ENCODE peak calls at places on chromosome 16, in ten cellular contexts. One of them, this sample, is unnamed.

GRCh38 chr16:31455601-31456314 is 3.5 kb upstream of the ARMC5 start:
- DNase-seq in prostate gland: no peak
- DNase-seq in stomach: no peak
- DNase-seq in left ventricle myocardium inferior: no peak
- DNase-seq in endodermal cell: peak; percentile 77
- DNase-seq in fibroblast of lung: no peak
- DNase-seq in aorta: no peak
- DNase-seq in mesendoderm: peak; percentile 60
- DNase-seq in heart left ventricle: no peak
- DNase-seq in adrenal gland: peak; percentile 22
- DNase-seq in this sample: no peak

GRCh38 chr16:3188675-3188924 is 596 bp downstream of the OR1F1 start:
- DNase-seq in prostate gland: no peak
- DNase-seq in stomach: no peak
- DNase-seq in mesendoderm: no peak
- DNase-seq in left ventricle myocardium inferior: no peak
- DNase-seq in heart left ventricle: no peak
- DNase-seq in endodermal cell: no peak
- DNase-seq in adrenal gland: no peak
- DNase-seq in fibroblast of lung: no peak
- DNase-seq in aorta: no peak
- DNase-seq in this sample: no peak

GRCh38 chr16:27747946-27748345 is 198.0 kb downstream of the KATNIP start:
- DNase-seq in fibroblast of lung: no peak
- DNase-seq in aorta: no peak
- DNase-seq in stomach: no peak
- DNase-seq in mesendoderm: no peak
- DNase-seq in left ventricle myocardium inferior: no peak
- DNase-seq in endodermal cell: no peak
- DNase-seq in prostate gland: no peak
- DNase-seq in adrenal gland: no peak
- DNase-seq in heart left ventricle: no peak
- DNase-seq in this sample: no peak

GRCh38 chr16:340370-341091 is 12.0 kb downstream of the AXIN1 start:
- DNase-seq in mesendoderm: no peak
- DNase-seq in stomach: no peak
- DNase-seq in adrenal gland: no peak
- DNase-seq in endodermal cell: no peak
- DNase-seq in left ventricle myocardium inferior: no peak
- DNase-seq in heart left ventricle: no peak
- DNase-seq in prostate gland: no peak
- DNase-seq in aorta: no peak
- DNase-seq in fibroblast of lung: no peak
- DNase-seq in this sample: peak; percentile 70

GRCh38 chr16:9072806-9073341 is 18.6 kb upstream of the HAPSTR1 start:
- DNase-seq in aorta: no peak
- DNase-seq in adrenal gland: no peak
- DNase-seq in mesendoderm: peak; percentile 35
- DNase-seq in stomach: no peak
- DNase-seq in left ventricle myocardium inferior: no peak
- DNase-seq in endodermal cell: no peak
- DNase-seq in prostate gland: no peak
- DNase-seq in fibroblast of lung: peak; percentile 95
- DNase-seq in heart left ventricle: no peak
- DNase-seq in this sample: no peak

GRCh38 chr16:27387724-27388123 is 14.2 kb upstream of the IL21R start:
- DNase-seq in mesendoderm: no peak
- DNase-seq in heart left ventricle: no peak
- DNase-seq in endodermal cell: no peak
- DNase-seq in fibroblast of lung: no peak
- DNase-seq in aorta: no peak
- DNase-seq in prostate gland: no peak
- DNase-seq in left ventricle myocardium inferior: no peak
- DNase-seq in adrenal gland: no peak
- DNase-seq in stomach: no peak
- DNase-seq in this sample: no peak

GRCh38 chr16:943971-944370 is 26.8 kb downstream of the LMF1 start:
- DNase-seq in adrenal gland: no peak
- DNase-seq in fibroblast of lung: no peak
- DNase-seq in endodermal cell: no peak
- DNase-seq in aorta: no peak
- DNase-seq in heart left ventricle: no peak
- DNase-seq in prostate gland: no peak
- DNase-seq in left ventricle myocardium inferior: no peak
- DNase-seq in stomach: no peak
- DNase-seq in mesendoderm: no peak
- DNase-seq in this sample: no peak

GRCh38 chr16:53821957-53822625 is 118.1 kb downstream of the FTO start:
- DNase-seq in stomach: no peak
- DNase-seq in left ventricle myocardium inferior: no peak
- DNase-seq in prostate gland: no peak
- DNase-seq in adrenal gland: no peak
- DNase-seq in aorta: no peak
- DNase-seq in heart left ventricle: no peak
- DNase-seq in fibroblast of lung: peak; percentile 68
- DNase-seq in endodermal cell: no peak
- DNase-seq in mesendoderm: peak; percentile 64
- DNase-seq in this sample: no peak

GRCh38 chr16:19356024-19356952 is 61.4 kb upstream of the TMC5 start:
- DNase-seq in heart left ventricle: no peak
- DNase-seq in mesendoderm: no peak
- DNase-seq in endodermal cell: no peak
- DNase-seq in aorta: no peak
- DNase-seq in prostate gland: no peak
- DNase-seq in adrenal gland: no peak
- DNase-seq in stomach: no peak
- DNase-seq in left ventricle myocardium inferior: no peak
- DNase-seq in fibroblast of lung: no peak
- DNase-seq in this sample: no peak

GRCh38 chr16:88902744-88903143 is 36.3 kb upstream of the PABPN1L start:
- DNase-seq in stomach: no peak
- DNase-seq in endodermal cell: no peak
- DNase-seq in aorta: no peak
- DNase-seq in heart left ventricle: no peak
- DNase-seq in left ventricle myocardium inferior: no peak
- DNase-seq in fibroblast of lung: no peak
- DNase-seq in mesendoderm: no peak
- DNase-seq in prostate gland: no peak
- DNase-seq in adrenal gland: no peak
- DNase-seq in this sample: no peak

GRCh38 chr16:88900653-88901052 is 34.2 kb upstream of the PABPN1L start:
- DNase-seq in stomach: no peak
- DNase-seq in prostate gland: no peak
- DNase-seq in heart left ventricle: no peak
- DNase-seq in aorta: no peak
- DNase-seq in fibroblast of lung: peak; percentile 28
- DNase-seq in adrenal gland: no peak
- DNase-seq in endodermal cell: no peak
- DNase-seq in mesendoderm: no peak
- DNase-seq in left ventricle myocardium inferior: no peak
- DNase-seq in this sample: no peak

GRCh38 chr16:88903267-88903666 is 36.8 kb upstream of the PABPN1L start:
- DNase-seq in fibroblast of lung: no peak
- DNase-seq in mesendoderm: no peak
- DNase-seq in stomach: no peak
- DNase-seq in heart left ventricle: no peak
- DNase-seq in left ventricle myocardium inferior: no peak
- DNase-seq in aorta: no peak
- DNase-seq in adrenal gland: no peak
- DNase-seq in prostate gland: no peak
- DNase-seq in endodermal cell: no peak
- DNase-seq in this sample: no peak

GRCh38 chr16:88899901-88900648 is 33.6 kb upstream of the PABPN1L start:
- DNase-seq in heart left ventricle: no peak
- DNase-seq in fibroblast of lung: no peak
- DNase-seq in aorta: no peak
- DNase-seq in endodermal cell: no peak
- DNase-seq in left ventricle myocardium inferior: no peak
- DNase-seq in stomach: no peak
- DNase-seq in adrenal gland: no peak
- DNase-seq in prostate gland: no peak
- DNase-seq in mesendoderm: no peak
- DNase-seq in this sample: no peak

GRCh38 chr16:88901718-88902337 is 35.4 kb upstream of the PABPN1L start:
- DNase-seq in adrenal gland: no peak
- DNase-seq in left ventricle myocardium inferior: no peak
- DNase-seq in aorta: no peak
- DNase-seq in mesendoderm: peak; percentile 34
- DNase-seq in heart left ventricle: no peak
- DNase-seq in prostate gland: no peak
- DNase-seq in fibroblast of lung: no peak
- DNase-seq in stomach: no peak
- DNase-seq in endodermal cell: peak; percentile 79
- DNase-seq in this sample: no peak
- H3K4me1 ChIP-seq in adrenal gland: peaks cover 11% of the 10 kb centered on the region
- H3K4me1 ChIP-seq in left ventricle myocardium inferior: peaks cover 31% of the 10 kb centered on the region
- H3K4me1 ChIP-seq in aorta: no peaks in the 10 kb centered on the region
- H3K4me1 ChIP-seq in mesendoderm: no peaks in the 10 kb centered on the region
- H3K4me1 ChIP-seq in heart left ventricle: no peaks in the 10 kb centered on the region
- H3K4me1 ChIP-seq in prostate gland: no peaks in the 10 kb centered on the region
- H3K4me1 ChIP-seq in fibroblast of lung: no peaks in the 10 kb centered on the region
- H3K4me1 ChIP-seq in stomach: peaks cover 11% of the 10 kb centered on the region
- H3K4me1 ChIP-seq in endodermal cell: no peaks in the 10 kb centered on the region
- H3K4me1 ChIP-seq in this sample: no peaks in the 10 kb centered on the region

GRCh38 chr16:68285683-68286082 is 21.4 kb downstream of the SLC7A6 start:
- DNase-seq in stomach: no peak
- DNase-seq in adrenal gland: no peak
- DNase-seq in fibroblast of lung: no peak
- DNase-seq in prostate gland: no peak
- DNase-seq in left ventricle myocardium inferior: no peak
- DNase-seq in aorta: no peak
- DNase-seq in endodermal cell: no peak
- DNase-seq in mesendoderm: no peak
- DNase-seq in heart left ventricle: no peak
- DNase-seq in this sample: no peak

GRCh38 chr16:68282064-68282452 is 17.7 kb downstream of the SLC7A6 start:
- DNase-seq in mesendoderm: no peak
- DNase-seq in prostate gland: no peak
- DNase-seq in adrenal gland: no peak
- DNase-seq in heart left ventricle: no peak
- DNase-seq in stomach: no peak
- DNase-seq in aorta: no peak
- DNase-seq in endodermal cell: no peak
- DNase-seq in fibroblast of lung: no peak
- DNase-seq in left ventricle myocardium inferior: no peak
- DNase-seq in this sample: no peak

GRCh38 chr16:68283346-68283745 is 19.0 kb downstream of the SLC7A6 start:
- DNase-seq in heart left ventricle: no peak
- DNase-seq in adrenal gland: no peak
- DNase-seq in stomach: no peak
- DNase-seq in aorta: no peak
- DNase-seq in endodermal cell: no peak
- DNase-seq in mesendoderm: no peak
- DNase-seq in prostate gland: no peak
- DNase-seq in left ventricle myocardium inferior: no peak
- DNase-seq in fibroblast of lung: no peak
- DNase-seq in this sample: no peak

GRCh38 chr16:68284847-68285246 is 20.5 kb downstream of the SLC7A6 start:
- DNase-seq in endodermal cell: no peak
- DNase-seq in stomach: no peak
- DNase-seq in prostate gland: no peak
- DNase-seq in adrenal gland: no peak
- DNase-seq in mesendoderm: no peak
- DNase-seq in aorta: no peak
- DNase-seq in fibroblast of lung: no peak
- DNase-seq in heart left ventricle: no peak
- DNase-seq in left ventricle myocardium inferior: no peak
- DNase-seq in this sample: no peak

GRCh38 chr16:68283840-68284595 is 19.7 kb downstream of the SLC7A6 start:
- DNase-seq in adrenal gland: no peak
- DNase-seq in left ventricle myocardium inferior: peak; percentile 33
- DNase-seq in endodermal cell: no peak
- DNase-seq in mesendoderm: no peak
- DNase-seq in aorta: no peak
- DNase-seq in heart left ventricle: no peak
- DNase-seq in stomach: no peak
- DNase-seq in fibroblast of lung: peak; percentile 18
- DNase-seq in prostate gland: no peak
- DNase-seq in this sample: no peak
- H3K27ac ChIP-seq in adrenal gland: no peak overlapping the region
- H3K27ac ChIP-seq in left ventricle myocardium inferior: peak overlapping the region; percentile 87
- H3K27ac ChIP-seq in endodermal cell: no peak overlapping the region
- H3K27ac ChIP-seq in mesendoderm: no peak overlapping the region
- H3K27ac ChIP-seq in aorta: no peak overlapping the region
- H3K27ac ChIP-seq in heart left ventricle: peak overlapping the region; percentile 83
- H3K27ac ChIP-seq in stomach: no peak overlapping the region
- H3K27ac ChIP-seq in fibroblast of lung: no peak overlapping the region
- H3K27ac ChIP-seq in prostate gland: peak overlapping the region; percentile 44
- H3K27ac ChIP-seq in this sample: peak overlapping the region; percentile 81

DNA sequence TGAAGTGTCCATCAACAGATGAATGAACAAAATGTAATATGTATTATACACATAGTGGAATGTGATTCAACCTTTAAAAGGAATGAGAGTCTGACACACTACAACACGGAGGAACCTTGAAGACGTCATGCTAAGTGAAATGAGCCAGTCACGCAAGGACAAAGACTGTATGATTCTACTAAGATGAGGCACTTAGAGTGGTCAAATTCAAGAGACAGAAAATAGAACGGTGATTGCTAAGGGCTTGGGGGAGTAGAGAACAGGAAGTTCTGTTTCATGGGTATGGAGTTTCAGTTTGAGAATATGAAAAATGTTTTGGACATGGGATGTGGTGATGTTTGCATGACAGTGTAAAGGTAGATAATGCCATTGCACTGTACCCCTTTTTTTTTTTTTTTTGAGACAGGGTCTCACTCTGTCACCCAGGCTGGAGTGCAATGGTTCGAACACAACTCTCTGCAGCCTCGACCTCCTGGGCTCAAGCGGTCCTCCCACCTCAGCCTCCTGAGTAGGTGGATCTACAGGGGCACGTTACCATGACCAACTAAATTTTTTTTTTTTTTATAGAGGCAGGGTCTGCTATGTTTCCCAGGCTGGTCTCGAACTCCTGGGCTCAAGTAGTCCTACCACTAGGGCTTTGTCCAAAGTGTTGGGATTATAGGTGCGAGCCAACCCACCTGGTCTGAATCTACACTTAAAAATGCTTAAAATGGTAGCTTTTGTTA is 2.9 kb upstream of the CCDC102A start:
- DNase-seq in stomach: no peak
- DNase-seq in endodermal cell: no peak
- DNase-seq in mesendoderm: no peak
- DNase-seq in aorta: no peak
- DNase-seq in fibroblast of lung: no peak
- DNase-seq in heart left ventricle: no peak
- DNase-seq in left ventricle myocardium inferior: no peak
- DNase-seq in prostate gland: no peak
- DNase-seq in adrenal gland: no peak
- DNase-seq in this sample: no peak
- H3K4me1 ChIP-seq in stomach: peaks cover 37% of the 10 kb centered on the region
- H3K4me1 ChIP-seq in endodermal cell: no peaks in the 10 kb centered on the region
- H3K4me1 ChIP-seq in mesendoderm: no peaks in the 10 kb centered on the region
- H3K4me1 ChIP-seq in aorta: no peaks in the 10 kb centered on the region
- H3K4me1 ChIP-seq in fibroblast of lung: peaks cover 8% of the 10 kb centered on the region
- H3K4me1 ChIP-seq in heart left ventricle: no peaks in the 10 kb centered on the region
- H3K4me1 ChIP-seq in left ventricle myocardium inferior: peaks cover 29% of the 10 kb centered on the region
- H3K4me1 ChIP-seq in prostate gland: peaks cover 7% of the 10 kb centered on the region
- H3K4me1 ChIP-seq in adrenal gland: peaks cover 13% of the 10 kb centered on the region
- H3K4me1 ChIP-seq in this sample: peaks cover 12% of the 10 kb centered on the region

DNA sequence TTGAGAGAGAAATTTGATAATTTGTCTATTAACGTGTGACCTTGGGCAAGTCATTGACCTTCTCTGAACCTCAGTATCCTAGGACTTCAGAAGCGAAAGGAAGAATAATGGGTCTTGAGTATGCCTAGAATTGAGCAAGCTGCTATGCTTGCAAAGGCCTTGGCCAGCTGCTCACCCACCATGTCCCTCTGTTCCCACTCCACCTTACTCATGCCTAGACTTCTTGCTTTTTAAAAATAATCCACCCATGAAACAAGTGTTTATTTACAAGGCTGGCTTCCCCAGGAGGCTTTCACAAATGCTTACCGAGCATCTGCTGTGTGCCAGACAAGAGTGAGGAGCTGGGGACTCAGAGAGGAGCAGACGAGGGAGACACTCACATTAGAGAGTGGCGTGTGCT is 590.6 kb downstream of the MAF start:
- DNase-seq in endodermal cell: no peak
- DNase-seq in mesendoderm: no peak
- DNase-seq in left ventricle myocardium inferior: no peak
- DNase-seq in stomach: no peak
- DNase-seq in heart left ventricle: no peak
- DNase-seq in adrenal gland: no peak
- DNase-seq in fibroblast of lung: no peak
- DNase-seq in prostate gland: no peak
- DNase-seq in aorta: no peak
- DNase-seq in this sample: no peak
- H3K27ac ChIP-seq in endodermal cell: no peak overlapping the region
- H3K27ac ChIP-seq in mesendoderm: no peak overlapping the region
- H3K27ac ChIP-seq in left ventricle myocardium inferior: no peak overlapping the region
- H3K27ac ChIP-seq in stomach: no peak overlapping the region
- H3K27ac ChIP-seq in heart left ventricle: no peak overlapping the region
- H3K27ac ChIP-seq in adrenal gland: no peak overlapping the region
- H3K27ac ChIP-seq in fibroblast of lung: no peak overlapping the region
- H3K27ac ChIP-seq in prostate gland: no peak overlapping the region
- H3K27ac ChIP-seq in aorta: no peak overlapping the region
- H3K27ac ChIP-seq in this sample: no peak overlapping the region

This sample was measured in left lung.